ENCODE peak calls at places on chromosome 21, in five cellular contexts. One of them, this sample, is unnamed. For H3K4me1, the result is how much of the 10 kb centered on the place peaks cover.

GRCh38 chr21:41210405-41211040 is 42.6 kb downstream of the BACE2 start:
- DNase-seq in A549: no peak
- DNase-seq in IMR-90: peak
- DNase-seq in small intestine: no peak
- DNase-seq in CD8-positive, alpha-beta memory T cell: no peak
- DNase-seq in this sample: no peak

GRCh38 chr21:37711294-37711844 is 204.9 kb downstream of the KCNJ6 start:
- DNase-seq in A549: no peak
- DNase-seq in IMR-90: no peak
- DNase-seq in small intestine: no peak
- DNase-seq in CD8-positive, alpha-beta memory T cell: no peak
- DNase-seq in this sample: no peak

GRCh38 chr21:15932681-15933200 is 203.0 kb downstream of the USP25 start:
- DNase-seq in A549: no peak
- DNase-seq in IMR-90: no peak
- DNase-seq in small intestine: no peak
- DNase-seq in CD8-positive, alpha-beta memory T cell: no peak
- DNase-seq in this sample: no peak

GRCh38 chr21:41360072-41360821 is 1.6 kb upstream of the MX2 start:
- DNase-seq in A549: no peak
- DNase-seq in IMR-90: peak
- DNase-seq in small intestine: peak
- DNase-seq in CD8-positive, alpha-beta memory T cell: no peak
- DNase-seq in this sample: no peak

GRCh38 chr21:36572091-36572490 is 92.2 kb upstream of the CLDN14 start:
- DNase-seq in A549: no peak
- DNase-seq in IMR-90: no peak
- DNase-seq in small intestine: no peak
- DNase-seq in CD8-positive, alpha-beta memory T cell: no peak
- DNase-seq in this sample: no peak

GRCh38 chr21:14070049-14070893 is 140.5 kb downstream of the LIPI start:
- DNase-seq in A549: no peak
- DNase-seq in IMR-90: no peak
- DNase-seq in small intestine: peak
- DNase-seq in CD8-positive, alpha-beta memory T cell: no peak
- DNase-seq in this sample: peak

GRCh38 chr21:43362306-43362927 is 64.5 kb downstream of the SIK1 start:
- DNase-seq in A549: no peak
- DNase-seq in IMR-90: peak
- DNase-seq in small intestine: no peak
- DNase-seq in CD8-positive, alpha-beta memory T cell: peak
- DNase-seq in this sample: no peak

GRCh38 chr21:14545906-14546480 is at the start of gene SAMSN1:
- DNase-seq in A549: no peak
- DNase-seq in IMR-90: no peak
- DNase-seq in small intestine: peak
- DNase-seq in CD8-positive, alpha-beta memory T cell: peak
- DNase-seq in this sample: no peak

GRCh38 chr21:15472108-15472507 is 257.7 kb upstream of the USP25 start:
- DNase-seq in A549: no peak
- DNase-seq in IMR-90: no peak
- DNase-seq in small intestine: no peak
- DNase-seq in CD8-positive, alpha-beta memory T cell: no peak
- DNase-seq in this sample: no peak

GRCh38 chr21:45952974-45953373 is 28.6 kb upstream of the COL6A1 start:
- DNase-seq in A549: no peak
- DNase-seq in IMR-90: no peak
- DNase-seq in small intestine: no peak
- DNase-seq in CD8-positive, alpha-beta memory T cell: no peak
- DNase-seq in this sample: no peak

GRCh38 chr21:36791150-36791549 is 92.2 kb downstream of the SIM2 start:
- DNase-seq in A549: no peak
- DNase-seq in IMR-90: no peak
- DNase-seq in small intestine: no peak
- DNase-seq in CD8-positive, alpha-beta memory T cell: no peak
- DNase-seq in this sample: no peak

GRCh38 chr21:44426663-44427191 is 28.6 kb upstream of the LRRC3 start:
- DNase-seq in A549: no peak
- DNase-seq in IMR-90: no peak
- DNase-seq in small intestine: no peak
- DNase-seq in CD8-positive, alpha-beta memory T cell: no peak
- DNase-seq in this sample: no peak

GRCh38 chr21:44427241-44428120 is 27.8 kb upstream of the LRRC3 start:
- DNase-seq in A549: no peak
- DNase-seq in IMR-90: no peak
- DNase-seq in small intestine: no peak
- DNase-seq in CD8-positive, alpha-beta memory T cell: no peak
- DNase-seq in this sample: no peak

GRCh38 chr21:44425307-44425894 is 29.9 kb upstream of the LRRC3 start:
- DNase-seq in A549: no peak
- DNase-seq in IMR-90: no peak
- DNase-seq in small intestine: no peak
- DNase-seq in CD8-positive, alpha-beta memory T cell: no peak
- DNase-seq in this sample: peak

GRCh38 chr21:44424608-44425306 is 30.6 kb upstream of the LRRC3 start:
- DNase-seq in A549: no peak
- DNase-seq in IMR-90: no peak
- DNase-seq in small intestine: no peak
- DNase-seq in CD8-positive, alpha-beta memory T cell: no peak
- DNase-seq in this sample: no peak

DNA sequence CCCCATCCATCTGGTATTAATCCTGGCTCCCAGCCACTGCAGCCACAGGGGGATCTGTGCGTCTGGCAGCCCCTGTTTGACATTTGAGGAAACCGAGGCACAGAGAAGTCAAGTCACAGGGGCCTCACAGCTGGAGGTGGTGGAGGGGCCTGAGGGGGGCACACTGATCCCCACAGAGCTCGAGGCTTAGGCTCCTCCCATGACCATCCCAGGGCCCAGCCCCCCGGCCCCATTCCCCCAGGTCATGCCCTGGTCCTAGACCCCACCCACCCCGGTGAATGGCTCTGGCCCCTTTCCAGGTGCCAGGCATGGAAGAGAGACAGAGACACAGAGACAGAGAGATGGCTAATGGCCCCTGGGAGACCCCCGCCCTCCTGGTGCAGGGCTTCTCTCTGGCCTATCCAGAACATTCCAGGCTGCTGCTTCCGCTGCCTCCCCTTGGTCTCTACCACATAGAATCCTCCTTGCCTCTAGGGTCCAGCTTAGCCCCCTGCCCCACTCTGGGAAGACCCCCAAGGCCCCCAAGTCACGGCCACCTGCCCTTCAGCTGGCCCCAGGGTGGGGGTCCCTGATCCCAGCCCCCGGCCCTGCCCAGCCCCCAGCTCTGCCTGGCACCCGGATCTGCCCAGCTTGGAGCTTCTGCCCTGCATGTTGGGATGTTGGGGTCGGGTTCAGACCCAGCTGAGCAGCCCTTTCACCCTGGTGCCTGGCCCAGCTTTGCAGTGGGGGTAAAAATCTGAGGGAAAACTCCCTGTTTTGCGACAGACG is 29.2 kb upstream of the LRRC3 start:
- DNase-seq in A549: no peak
- DNase-seq in IMR-90: no peak
- DNase-seq in small intestine: no peak
- DNase-seq in CD8-positive, alpha-beta memory T cell: no peak
- DNase-seq in this sample: no peak
- H3K4me3 ChIP-seq in A549: peak
- H3K4me3 ChIP-seq in IMR-90: no peak
- H3K4me3 ChIP-seq in small intestine: no peak
- H3K4me3 ChIP-seq in CD8-positive, alpha-beta memory T cell: no peak
- H3K4me3 ChIP-seq in this sample: no peak

DNA sequence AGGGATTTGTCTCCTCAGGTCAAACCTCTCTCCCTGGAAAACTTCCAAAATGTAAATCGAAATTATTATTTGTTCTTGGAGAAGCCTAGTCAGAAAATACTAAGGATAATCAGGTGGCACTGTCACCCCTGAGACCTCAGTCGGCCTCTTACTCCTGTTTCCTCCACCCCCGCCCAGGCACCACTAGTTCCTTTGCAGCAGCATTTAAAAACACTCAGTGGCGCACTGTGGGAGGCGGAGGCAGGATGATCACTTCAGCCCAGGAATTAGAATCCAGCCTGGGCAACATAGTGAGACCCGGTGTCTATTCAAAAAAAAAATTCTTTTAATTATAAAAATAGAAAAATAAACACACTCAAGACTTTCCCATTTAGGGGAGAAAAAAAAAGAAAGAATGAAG is 18.0 kb upstream of the IFNAR2 start:
- DNase-seq in A549: no peak
- DNase-seq in IMR-90: no peak
- DNase-seq in small intestine: no peak
- DNase-seq in CD8-positive, alpha-beta memory T cell: no peak
- DNase-seq in this sample: no peak
- H3K4me1 ChIP-seq in A549: under half
- H3K4me1 ChIP-seq in IMR-90: under half
- H3K4me1 ChIP-seq in small intestine: under half
- H3K4me1 ChIP-seq in CD8-positive, alpha-beta memory T cell: half or more
- H3K4me1 ChIP-seq in this sample: under half

DNA sequence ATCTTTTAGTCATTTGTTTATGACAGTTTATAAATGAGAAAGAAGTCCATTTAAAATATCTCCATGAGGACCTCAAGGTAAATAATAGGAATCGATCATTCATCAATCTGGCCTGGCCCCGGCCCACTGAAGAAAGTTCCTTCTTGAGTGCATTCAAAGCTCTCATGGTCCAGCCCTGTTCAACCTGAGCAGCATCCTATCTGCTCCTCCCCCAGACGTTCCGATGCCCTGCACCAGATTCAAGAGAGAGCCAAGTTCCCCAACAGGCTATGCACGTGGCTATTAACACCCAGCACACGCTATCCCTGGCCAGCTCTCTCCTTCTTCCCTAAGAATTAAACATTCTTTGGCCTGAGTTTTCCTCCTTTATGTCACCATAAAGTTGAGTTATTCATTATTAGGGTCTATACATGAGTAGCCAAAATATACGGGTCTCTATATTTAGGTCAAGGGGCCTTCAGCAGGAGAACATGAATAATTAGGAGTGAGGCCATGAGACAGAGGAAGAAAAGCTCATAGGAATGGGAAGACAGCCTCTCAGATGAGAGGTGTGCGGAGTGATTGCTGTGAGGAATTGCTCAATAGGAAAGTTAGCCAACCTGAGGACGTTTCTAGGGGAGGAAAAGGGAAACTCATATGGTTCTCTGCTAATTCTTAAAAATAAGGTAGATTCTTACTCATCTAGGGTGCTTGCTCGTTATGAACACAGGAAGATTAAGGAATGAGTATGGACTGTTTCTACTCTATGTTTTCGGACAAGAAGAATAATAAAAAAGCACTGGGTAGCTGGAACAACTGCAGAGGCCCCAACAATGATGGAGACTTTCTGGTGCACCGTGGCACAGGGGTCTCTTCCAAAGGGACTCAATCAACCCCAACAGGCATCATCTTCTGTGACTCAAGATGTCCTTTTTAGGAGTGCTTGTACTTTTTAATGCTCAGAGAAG is 23.6 kb downstream of the RUNX1 start:
- DNase-seq in A549: no peak
- DNase-seq in IMR-90: no peak
- DNase-seq in small intestine: no peak
- DNase-seq in CD8-positive, alpha-beta memory T cell: no peak
- DNase-seq in this sample: no peak
- H3K27ac ChIP-seq in A549: no peak
- H3K27ac ChIP-seq in IMR-90: no peak
- H3K27ac ChIP-seq in small intestine: peak
- H3K27ac ChIP-seq in CD8-positive, alpha-beta memory T cell: peak
- H3K27ac ChIP-seq in this sample: no peak

DNA sequence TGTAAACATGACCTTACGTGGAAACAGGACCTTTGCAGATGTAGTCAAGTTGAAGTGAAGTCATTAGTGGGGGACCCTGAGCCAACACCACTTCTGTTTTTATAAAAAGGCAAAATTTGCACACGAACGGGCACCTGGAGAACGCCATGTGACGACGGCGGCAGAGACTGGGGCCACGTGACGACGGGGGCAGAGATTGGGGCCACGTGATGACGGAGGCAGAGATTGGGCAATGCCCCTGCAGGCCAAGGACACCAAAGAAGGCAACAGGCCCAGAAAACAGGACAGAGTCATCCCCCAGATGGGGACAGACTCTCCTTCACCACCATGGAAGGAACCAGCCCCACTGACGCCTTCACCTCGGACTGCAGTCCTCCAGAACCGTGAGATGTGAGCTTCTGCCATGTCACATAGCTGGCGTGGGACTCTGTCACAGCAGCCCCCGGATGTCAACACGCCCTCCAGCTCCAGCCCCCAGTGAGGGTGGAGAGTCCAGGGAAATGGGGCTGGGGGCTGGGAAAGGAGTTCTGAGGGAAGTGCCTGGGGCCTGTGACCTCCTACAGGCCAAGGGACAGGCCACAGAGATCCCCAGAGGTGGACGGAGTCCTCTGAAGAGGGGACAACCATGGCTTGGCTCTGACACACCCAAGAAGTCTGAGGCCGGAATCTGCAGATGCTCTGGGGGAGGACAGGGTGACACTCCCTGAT is 4.0 kb downstream of the KRTAP12-4 start:
- DNase-seq in A549: no peak
- DNase-seq in IMR-90: no peak
- DNase-seq in small intestine: no peak
- DNase-seq in CD8-positive, alpha-beta memory T cell: no peak
- DNase-seq in this sample: no peak
- H3K4me3 ChIP-seq in A549: no peak
- H3K4me3 ChIP-seq in IMR-90: no peak
- H3K4me3 ChIP-seq in small intestine: no peak
- H3K4me3 ChIP-seq in CD8-positive, alpha-beta memory T cell: no peak
- H3K4me3 ChIP-seq in this sample: no peak